ENCODE peak calls at places on chromosomes 16 and 17, in five cellular contexts. One of them, this sample, is unnamed.

GRCh38 chr17:61926831-61927210 is 961 bp downstream of the INTS2 start:
- DNase-seq in pons: peak
- DNase-seq in SHP77: no peak
- DNase-seq in cardiac fibroblast: peak
- DNase-seq in activated T-cell treated with anti-CD3 and anti-CD28 coated beads, Interleukin-2, amount 50 U/mL, for 72 hours: no peak
- DNase-seq in this sample: no peak

GRCh38 chr17:15414502-15415348 is 52.7 kb downstream of the CDRT4 start:
- DNase-seq in pons: peak
- DNase-seq in SHP77: peak
- DNase-seq in cardiac fibroblast: no peak
- DNase-seq in activated T-cell treated with anti-CD3 and anti-CD28 coated beads, Interleukin-2, amount 50 U/mL, for 72 hours: no peak
- DNase-seq in this sample: no peak

GRCh38 chr17:80513892-80514291 is 30.7 kb upstream of the RPTOR start:
- DNase-seq in pons: no peak
- DNase-seq in SHP77: no peak
- DNase-seq in cardiac fibroblast: peak
- DNase-seq in activated T-cell treated with anti-CD3 and anti-CD28 coated beads, Interleukin-2, amount 50 U/mL, for 72 hours: no peak
- DNase-seq in this sample: no peak

GRCh38 chr16:75224281-75224680 is 5.5 kb downstream of the CTRB1 start:
- DNase-seq in pons: no peak
- DNase-seq in SHP77: no peak
- DNase-seq in cardiac fibroblast: no peak
- DNase-seq in activated T-cell treated with anti-CD3 and anti-CD28 coated beads, Interleukin-2, amount 50 U/mL, for 72 hours: no peak
- DNase-seq in this sample: no peak

GRCh38 chr16:19722269-19722952 is 4.3 kb downstream of the IQCK start:
- DNase-seq in pons: no peak
- DNase-seq in SHP77: no peak
- DNase-seq in cardiac fibroblast: no peak
- DNase-seq in activated T-cell treated with anti-CD3 and anti-CD28 coated beads, Interleukin-2, amount 50 U/mL, for 72 hours: no peak
- DNase-seq in this sample: no peak

GRCh38 chr16:49854227-49855203 is 1.4 kb downstream of the ZNF423 start:
- DNase-seq in pons: no peak
- DNase-seq in SHP77: no peak
- DNase-seq in cardiac fibroblast: peak
- DNase-seq in activated T-cell treated with anti-CD3 and anti-CD28 coated beads, Interleukin-2, amount 50 U/mL, for 72 hours: peak
- DNase-seq in this sample: no peak

GRCh38 chr17:19238167-19238505 is 970 bp downstream of the EPN2 start:
- DNase-seq in pons: peak
- DNase-seq in SHP77: peak
- DNase-seq in cardiac fibroblast: no peak
- DNase-seq in activated T-cell treated with anti-CD3 and anti-CD28 coated beads, Interleukin-2, amount 50 U/mL, for 72 hours: no peak
- DNase-seq in this sample: peak

GRCh38 chr17:73255671-73256181 is 6.0 kb downstream of the CPSF4L start:
- DNase-seq in pons: peak
- DNase-seq in SHP77: peak
- DNase-seq in cardiac fibroblast: peak
- DNase-seq in activated T-cell treated with anti-CD3 and anti-CD28 coated beads, Interleukin-2, amount 50 U/mL, for 72 hours: peak
- DNase-seq in this sample: peak

GRCh38 chr17:66625321-66625767 is 209.6 kb upstream of the CACNG5 start:
- DNase-seq in pons: peak
- DNase-seq in SHP77: no peak
- DNase-seq in cardiac fibroblast: peak
- DNase-seq in activated T-cell treated with anti-CD3 and anti-CD28 coated beads, Interleukin-2, amount 50 U/mL, for 72 hours: no peak
- DNase-seq in this sample: no peak

GRCh38 chr16:51151435-51151950 is 423 bp upstream of the SALL1 start:
- DNase-seq in pons: peak
- DNase-seq in SHP77: no peak
- DNase-seq in cardiac fibroblast: peak
- DNase-seq in activated T-cell treated with anti-CD3 and anti-CD28 coated beads, Interleukin-2, amount 50 U/mL, for 72 hours: no peak
- DNase-seq in this sample: no peak

GRCh38 chr17:34567665-34568064 is 11.7 kb upstream of the TMEM132E start:
- DNase-seq in pons: no peak
- DNase-seq in SHP77: no peak
- DNase-seq in cardiac fibroblast: no peak
- DNase-seq in activated T-cell treated with anti-CD3 and anti-CD28 coated beads, Interleukin-2, amount 50 U/mL, for 72 hours: no peak
- DNase-seq in this sample: no peak

GRCh38 chr17:31900877-31901276 is 631 bp downstream of the UTP6 start:
- DNase-seq in pons: no peak
- DNase-seq in SHP77: peak
- DNase-seq in cardiac fibroblast: peak
- DNase-seq in activated T-cell treated with anti-CD3 and anti-CD28 coated beads, Interleukin-2, amount 50 U/mL, for 72 hours: no peak
- DNase-seq in this sample: no peak

GRCh38 chr16:69939821-69940585 is 11.1 kb upstream of the CLEC18A start:
- DNase-seq in pons: no peak
- DNase-seq in SHP77: no peak
- DNase-seq in cardiac fibroblast: no peak
- DNase-seq in activated T-cell treated with anti-CD3 and anti-CD28 coated beads, Interleukin-2, amount 50 U/mL, for 72 hours: no peak
- DNase-seq in this sample: no peak

GRCh38 chr16:57720142-57720575 is 15.4 kb upstream of the KATNB1 start:
- DNase-seq in pons: peak
- DNase-seq in SHP77: peak
- DNase-seq in cardiac fibroblast: peak
- DNase-seq in activated T-cell treated with anti-CD3 and anti-CD28 coated beads, Interleukin-2, amount 50 U/mL, for 72 hours: peak
- DNase-seq in this sample: no peak

GRCh38 chr16:15714393-15715172 is 64.5 kb downstream of the NDE1 start:
- DNase-seq in pons: no peak
- DNase-seq in SHP77: no peak
- DNase-seq in cardiac fibroblast: no peak
- DNase-seq in activated T-cell treated with anti-CD3 and anti-CD28 coated beads, Interleukin-2, amount 50 U/mL, for 72 hours: no peak
- DNase-seq in this sample: no peak

This sample was measured in activated T-helper 9 cell treated with anti-CD3 and anti-CD28 coated beads, Interleukin-2, amount 50 U/mL, for 16 hours.